ENCODE peak calls at places on chromosomes 12 and 14, in ten cellular contexts. M, E, W, U, K, G, V, F, A and R are unnamed samples.

GRCh38 chr14:56098021-56098420 is 20.2 kb upstream of the PELI2 start:
- DNase-seq in M (no peak), E (no peak), W (no peak), U (no peak), K (no peak), G (no peak), V (no peak), F (no peak), A (no peak), R (no peak)

GRCh38 chr12:22588817-22589216 is 36.2 kb upstream of the ETNK1 start:
- DNase-seq in M (no peak), E (no peak), W (no peak), U (no peak), K (no peak), G (no peak), V (no peak), F (no peak), A (no peak), R (no peak)

GRCh38 chr12:45670339-45671065 is 59.0 kb upstream of the ARID2 start:
- DNase-seq in M (no peak), E (no peak), W (no peak), U (no peak), K (no peak), G (no peak), V (no peak), F (no peak), A (peak), R (peak)

GRCh38 chr12:42871831-42872230 is 282.3 kb upstream of the PRICKLE1 start:
- DNase-seq in M (no peak), E (no peak), W (no peak), U (no peak), K (no peak), G (no peak), V (no peak), F (no peak), A (no peak), R (no peak)

GRCh38 chr12:89383235-89384049 is 31.1 kb upstream of the DUSP6 start:
- DNase-seq in M (peak), E (no peak), W (peak), U (no peak), K (no peak), G (no peak), V (no peak), F (no peak), A (no peak), R (no peak)

GRCh38 chr14:81831128-81831815 is 297.6 kb upstream of the SEL1L start:
- DNase-seq in M (no peak), E (no peak), W (peak), U (peak), K (no peak), G (peak), V (no peak), F (no peak), A (no peak), R (no peak)

GRCh38 chr12:14454098-14454907 is 88.8 kb downstream of the ATF7IP start:
- DNase-seq in M (no peak), E (no peak), W (peak), U (no peak), K (no peak), G (no peak), V (no peak), F (peak), A (peak), R (peak)

GRCh38 chr12:49925433-49926194 is 21.9 kb upstream of the FAIM2 start:
- DNase-seq in M (no peak), E (peak), W (no peak), U (no peak), K (no peak), G (no peak), V (no peak), F (no peak), A (no peak), R (no peak)

GRCh38 chr12:3553681-3554546 is 62.9 kb downstream of the PRMT8 start:
- DNase-seq in M (no peak), E (peak), W (no peak), U (no peak), K (no peak), G (no peak), V (no peak), F (no peak), A (no peak), R (no peak)

GRCh38 chr12:42135264-42135814 is 9.3 kb downstream of the GXYLT1 start:
- DNase-seq in M (peak), E (no peak), W (peak), U (no peak), K (no peak), G (no peak), V (no peak), F (no peak), A (no peak), R (no peak)

GRCh38 chr12:65742481-65742971 is 81.8 kb upstream of the HMGA2 start:
- DNase-seq in M (peak), E (no peak), W (peak), U (no peak), K (no peak), G (no peak), V (no peak), F (no peak), A (no peak), R (no peak)

GRCh38 chr14:21251215-21251614 is 18.0 kb downstream of the HNRNPC start:
- DNase-seq in M (no peak), E (no peak), W (no peak), U (no peak), K (no peak), G (no peak), V (no peak), F (no peak), A (no peak), R (no peak)

DNA sequence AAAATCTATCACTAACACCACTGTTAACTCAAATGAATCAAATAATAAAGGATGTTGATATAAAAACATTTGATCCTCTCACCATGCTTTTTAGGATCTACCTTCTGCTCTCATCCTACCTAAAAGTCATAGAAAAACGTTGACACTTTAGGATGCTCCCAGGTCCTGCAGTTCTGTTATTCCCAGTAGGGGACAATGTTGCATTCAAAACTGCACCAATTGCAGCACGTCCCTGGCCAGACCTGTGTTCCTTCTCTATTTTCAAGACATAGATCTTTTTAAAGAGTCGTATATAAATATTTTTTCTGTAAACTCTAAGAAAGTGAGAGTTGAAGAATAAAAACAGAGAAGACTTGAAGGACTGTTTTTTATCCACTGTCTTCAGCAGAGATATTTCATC is 8.8 kb downstream of the AICDA start:
- DNase-seq in M (no peak), E (no peak), W (no peak), U (no peak), K (no peak), G (no peak), V (no peak), F (no peak), A (no peak), R (no peak)
- TF ChIP-seq CTCF in M (no peak), E (no peak), W (peak), U (no peak), K (no peak), G (no peak), V (no peak), F (peak), A (no peak), R (peak)

GRCh38 chr12:123805119-123805518 is 43.0 kb downstream of the DNAH10 start:
- DNase-seq in M (no peak), E (no peak), W (no peak), U (no peak), K (no peak), G (no peak), V (no peak), F (no peak), A (no peak), R (no peak)

GRCh38 chr12:123807002-123807401 is 44.9 kb downstream of the DNAH10 start:
- DNase-seq in M (no peak), E (no peak), W (no peak), U (no peak), K (no peak), G (no peak), V (no peak), F (no peak), A (no peak), R (no peak)

GRCh38 chr12:123799227-123799626 is 37.1 kb downstream of the DNAH10 start:
- DNase-seq in M (no peak), E (no peak), W (no peak), U (no peak), K (no peak), G (no peak), V (no peak), F (no peak), A (no peak), R (no peak)

GRCh38 chr12:123798518-123798917 is 36.4 kb downstream of the DNAH10 start:
- DNase-seq in M (no peak), E (no peak), W (no peak), U (no peak), K (no peak), G (no peak), V (no peak), F (no peak), A (no peak), R (no peak)

DNA sequence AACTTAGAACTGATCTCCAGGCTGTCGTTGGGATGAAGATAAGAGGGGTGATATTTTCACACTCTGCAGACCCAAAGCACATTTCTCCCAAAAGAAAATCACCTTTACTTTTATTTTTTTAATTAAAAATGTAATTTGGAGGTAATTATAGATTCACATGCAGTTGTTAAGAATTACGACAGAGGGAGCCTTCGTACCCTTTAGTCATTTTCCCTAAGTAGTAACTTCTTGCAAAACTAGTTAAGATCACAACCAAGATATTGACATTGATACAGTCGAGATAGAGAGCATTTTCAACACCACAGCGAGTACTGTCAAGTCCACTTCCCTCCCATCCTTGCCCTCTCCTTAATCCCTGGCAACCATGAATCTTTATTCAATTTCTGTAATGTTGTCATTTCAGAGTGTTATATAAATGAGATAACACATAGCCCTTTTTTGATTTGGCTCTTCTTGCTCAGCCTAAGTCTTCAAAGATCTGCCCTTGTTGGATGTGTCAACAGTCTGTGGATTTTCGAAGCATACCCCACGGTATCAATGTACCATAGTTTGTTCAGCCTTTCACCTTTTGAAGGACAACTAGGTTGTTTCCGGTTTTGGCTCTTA is 39.6 kb downstream of the DNAH10 start:
- DNase-seq in M (peak), E (no peak), W (peak), U (no peak), K (no peak), G (no peak), V (no peak), F (no peak), A (peak), R (peak)
- TF ChIP-seq CTCF in M (peak), E (no peak), W (peak), U (no peak), K (no peak), G (no peak), V (peak), F (no peak), A (peak), R (peak)

GRCh38 chr12:28240853-28241252 is 50.6 kb downstream of the CCDC91 start:
- DNase-seq in M (no peak), E (no peak), W (no peak), U (no peak), K (no peak), G (no peak), V (no peak), F (no peak), A (no peak), R (no peak)
- TF ChIP-seq CTCF in M (no peak), E (no peak), W (no peak), U (no peak), K (no peak), G (no peak), V (no peak), F (no peak), A (no peak), R (no peak)

GRCh38 chr14:104650057-104650980 is 39.1 kb upstream of the INF2 start:
- DNase-seq in M (peak), E (no peak), W (peak), U (peak), K (peak), G (peak), V (no peak), F (peak), A (peak), R (peak)

GRCh38 chr14:104650981-104651875 is 38.2 kb upstream of the INF2 start:
- DNase-seq in M (no peak), E (no peak), W (no peak), U (no peak), K (no peak), G (no peak), V (no peak), F (no peak), A (peak), R (no peak)

GRCh38 chr14:104652386-104652785 is 37.0 kb upstream of the INF2 start:
- DNase-seq in M (no peak), E (no peak), W (no peak), U (no peak), K (no peak), G (no peak), V (no peak), F (no peak), A (no peak), R (no peak)

GRCh38 chr14:104654119-104654518 is 35.3 kb upstream of the INF2 start:
- DNase-seq in M (no peak), E (no peak), W (no peak), U (no peak), K (no peak), G (no peak), V (no peak), F (no peak), A (no peak), R (no peak)

GRCh38 chr14:104651876-104652260 is 37.5 kb upstream of the INF2 start:
- DNase-seq in M (no peak), E (no peak), W (no peak), U (no peak), K (no peak), G (no peak), V (no peak), F (no peak), A (peak), R (no peak)
- TF ChIP-seq CTCF in M (no peak), E (no peak), W (no peak), U (no peak), K (no peak), G (no peak), V (no peak), F (no peak), A (no peak), R (no peak)

GRCh38 chr12:128969480-128970055 is 116.3 kb downstream of the GLT1D1 start:
- DNase-seq in M (no peak), E (no peak), W (no peak), U (no peak), K (no peak), G (no peak), V (no peak), F (peak), A (peak), R (peak)
- TF ChIP-seq CTCF in M (no peak), E (no peak), W (no peak), U (no peak), K (peak), G (peak), V (no peak), F (peak), A (peak), R (peak)

DNA sequence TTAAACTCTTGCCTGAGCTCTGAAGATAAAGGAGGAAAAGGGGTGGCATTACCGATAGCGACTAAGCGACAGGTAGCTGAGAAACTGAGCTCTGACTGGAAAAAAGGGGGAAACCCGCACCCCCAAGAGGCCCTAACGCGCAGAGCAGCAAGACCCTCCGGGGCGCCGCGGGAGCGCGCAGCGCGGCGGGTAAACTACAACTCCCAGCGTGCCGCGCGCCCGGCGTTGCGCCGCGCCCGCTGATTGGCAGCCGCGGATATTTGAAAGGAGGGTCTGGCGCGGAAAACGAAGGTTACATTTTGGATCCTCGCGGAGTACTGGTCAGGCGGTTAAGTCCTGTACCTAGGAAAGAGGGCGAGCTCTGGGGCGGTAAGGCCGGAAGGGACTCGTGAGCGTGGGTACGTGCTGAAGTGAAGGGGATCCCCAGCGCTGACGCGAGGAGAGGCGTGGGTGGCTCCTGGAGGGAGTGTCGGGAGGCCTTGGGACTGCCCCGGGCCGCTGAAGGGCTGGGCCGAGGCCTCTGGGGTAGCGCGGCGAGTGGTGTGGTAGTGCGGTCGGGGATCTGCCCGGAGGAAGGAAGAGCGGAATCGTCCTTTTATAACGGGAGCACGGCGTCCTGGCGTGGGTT is at the start of gene ESPL1:
- DNase-seq in M (peak), E (no peak), W (peak), U (peak), K (peak), G (peak), V (peak), F (peak), A (peak), R (peak)
- TF ChIP-seq CTCF in M (peak), E (no peak), W (peak), U (peak), K (peak), G (peak), V (peak), F (peak), A (no peak), R (peak)

GRCh38 chr14:105168496-105168978 is at the start of gene JAG2:
- DNase-seq in M (no peak), E (no peak), W (peak), U (peak), K (peak), G (peak), V (no peak), F (no peak), A (peak), R (peak)

GRCh38 chr14:105166571-105167302 is 1.8 kb downstream of the JAG2 start:
- DNase-seq in M (no peak), E (no peak), W (no peak), U (no peak), K (no peak), G (no peak), V (no peak), F (no peak), A (no peak), R (no peak)

GRCh38 chr14:105168979-105169507 is 467 bp upstream of the JAG2 start:
- DNase-seq in M (no peak), E (no peak), W (no peak), U (peak), K (no peak), G (peak), V (no peak), F (no peak), A (no peak), R (peak)

GRCh38 chr14:105168093-105168420 is 519 bp downstream of the JAG2 start:
- DNase-seq in M (no peak), E (no peak), W (no peak), U (no peak), K (no peak), G (no peak), V (no peak), F (no peak), A (no peak), R (no peak)

DNA sequence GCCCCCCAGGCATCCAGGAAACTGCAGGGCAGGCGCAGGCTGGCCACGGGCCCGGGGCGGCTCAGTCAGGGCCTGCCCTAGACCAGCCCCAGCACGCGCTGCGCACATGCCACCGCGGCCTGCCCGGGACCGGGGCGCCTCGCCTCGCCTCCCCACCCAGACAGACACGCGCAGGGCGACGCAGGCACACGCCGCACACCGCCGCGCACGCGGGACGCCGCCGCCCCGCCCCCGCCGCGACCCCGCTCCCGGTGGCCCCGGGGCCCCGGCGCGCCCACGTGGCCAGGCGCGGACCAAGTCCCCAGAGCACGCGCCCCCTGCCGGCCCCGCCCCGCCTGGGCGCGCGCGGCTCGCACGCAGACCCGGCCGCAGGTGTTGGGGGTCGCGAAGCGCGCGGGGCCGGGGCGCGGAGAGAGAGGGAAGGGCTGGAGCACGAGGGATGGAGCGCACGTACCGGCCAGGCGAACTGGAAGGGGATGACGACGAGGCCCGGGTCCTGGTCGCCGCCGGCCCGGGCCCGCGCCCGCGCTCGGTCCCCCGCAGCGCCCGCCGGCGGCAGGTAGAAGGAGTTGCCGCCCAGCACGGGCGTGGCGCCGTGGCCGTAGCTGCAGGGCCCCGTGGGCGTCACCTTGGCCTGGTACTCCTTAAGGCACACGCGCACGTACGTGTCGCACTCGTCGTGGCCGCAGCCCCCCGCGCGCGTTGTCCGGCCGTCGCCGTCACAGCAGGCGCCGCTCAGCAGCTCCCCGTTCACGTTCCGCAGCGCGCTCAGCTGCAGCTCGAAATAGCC is 1.1 kb downstream of the JAG2 start:
- DNase-seq in M (no peak), E (no peak), W (no peak), U (no peak), K (peak), G (no peak), V (no peak), F (no peak), A (no peak), R (peak)
- TF ChIP-seq CTCF in M (no peak), E (no peak), W (no peak), U (peak), K (peak), G (peak), V (no peak), F (peak), A (no peak), R (peak)

GRCh38 chr12:69935651-69936100 is 110.6 kb downstream of the MYRFL start:
- DNase-seq in M (no peak), E (no peak), W (no peak), U (no peak), K (no peak), G (no peak), V (no peak), F (no peak), A (no peak), R (no peak)
- TF ChIP-seq CTCF in M (no peak), E (no peak), W (no peak), U (no peak), K (no peak), G (no peak), V (no peak), F (no peak), A (no peak), R (no peak)